ENCODE peak calls at places on chromosomes 12 and 14, in five cellular contexts. One of them, this sample, is unnamed.
A peak's percentile ranks its signal among the peaks of the same experiment; 100 is the strongest.

GRCh38 chr14:94884616-94885230 is 114.8 kb upstream of the GSC start:
- DNase-seq in A549: no peak
- DNase-seq in GM12878: no peak
- DNase-seq in K562: no peak
- DNase-seq in HepG2: no peak
- DNase-seq in this sample: no peak

GRCh38 chr12:93777249-93777648 is 100.1 kb downstream of the CRADD start:
- DNase-seq in A549: no peak
- DNase-seq in GM12878: no peak
- DNase-seq in K562: no peak
- DNase-seq in HepG2: no peak
- DNase-seq in this sample: peak; percentile 67

GRCh38 chr12:11650697-11651281 is 1.3 kb downstream of the ETV6 start:
- DNase-seq in A549: peak; percentile 7
- DNase-seq in GM12878: peak; percentile 40
- DNase-seq in K562: no peak
- DNase-seq in HepG2: peak; percentile 31
- DNase-seq in this sample: peak; percentile 37

GRCh38 chr12:128815779-128816642 is 7.7 kb downstream of the SLC15A4 start:
- DNase-seq in A549: no peak
- DNase-seq in GM12878: no peak
- DNase-seq in K562: no peak
- DNase-seq in HepG2: no peak
- DNase-seq in this sample: no peak

GRCh38 chr14:81400202-81400678 is at the start of gene STON2:
- DNase-seq in A549: peak; percentile 16
- DNase-seq in GM12878: no peak
- DNase-seq in K562: peak; percentile 36
- DNase-seq in HepG2: no peak
- DNase-seq in this sample: no peak

GRCh38 chr12:65631621-65632111 is 192.6 kb upstream of the HMGA2 start:
- DNase-seq in A549: peak; percentile 58
- DNase-seq in GM12878: no peak
- DNase-seq in K562: no peak
- DNase-seq in HepG2: peak; percentile 91
- DNase-seq in this sample: peak; percentile 100

GRCh38 chr12:124771462-124772361 is 92.0 kb downstream of the SCARB1 start:
- DNase-seq in A549: peak; percentile 85
- DNase-seq in GM12878: peak; percentile 51
- DNase-seq in K562: peak; percentile 87
- DNase-seq in HepG2: peak; percentile 52
- DNase-seq in this sample: peak; percentile 60

GRCh38 chr12:124130717-124131670 is 158.0 kb downstream of the ZNF664 start:
- DNase-seq in A549: peak; percentile 23
- DNase-seq in GM12878: peak; percentile 67
- DNase-seq in K562: no peak
- DNase-seq in HepG2: peak; percentile 89
- DNase-seq in this sample: no peak

GRCh38 chr14:51527073-51527472 is 124.6 kb upstream of the FRMD6 start:
- DNase-seq in A549: no peak
- DNase-seq in GM12878: no peak
- DNase-seq in K562: no peak
- DNase-seq in HepG2: no peak
- DNase-seq in this sample: peak; percentile 86

GRCh38 chr12:89991807-89992206 is 283.2 kb upstream of the ATP2B1 start:
- DNase-seq in A549: no peak
- DNase-seq in GM12878: no peak
- DNase-seq in K562: no peak
- DNase-seq in HepG2: no peak
- DNase-seq in this sample: no peak

GRCh38 chr12:111436266-111436665 is 30.5 kb downstream of the SH2B3 start:
- DNase-seq in A549: no peak
- DNase-seq in GM12878: no peak
- DNase-seq in K562: no peak
- DNase-seq in HepG2: no peak
- DNase-seq in this sample: no peak

GRCh38 chr12:11672833-11673232 is 23.4 kb downstream of the ETV6 start:
- DNase-seq in A549: no peak
- DNase-seq in GM12878: no peak
- DNase-seq in K562: no peak
- DNase-seq in HepG2: no peak
- DNase-seq in this sample: no peak

GRCh38 chr12:79388006-79388405 is 302.8 kb downstream of the PAWR start:
- DNase-seq in A549: no peak
- DNase-seq in GM12878: no peak
- DNase-seq in K562: no peak
- DNase-seq in HepG2: no peak
- DNase-seq in this sample: no peak

GRCh38 chr12:53744130-53744441 is 7.7 kb downstream of the CISTR start:
- DNase-seq in A549: no peak
- DNase-seq in GM12878: no peak
- DNase-seq in K562: no peak
- DNase-seq in HepG2: no peak
- DNase-seq in this sample: no peak

GRCh38 chr12:39383064-39383552 is 59.8 kb downstream of the KIF21A start:
- DNase-seq in A549: no peak
- DNase-seq in GM12878: no peak
- DNase-seq in K562: no peak
- DNase-seq in HepG2: no peak
- DNase-seq in this sample: no peak

GRCh38 chr14:71734076-71734475 is 198.2 kb upstream of the RGS6 start:
- DNase-seq in A549: no peak
- DNase-seq in GM12878: no peak
- DNase-seq in K562: no peak
- DNase-seq in HepG2: no peak
- DNase-seq in this sample: no peak

GRCh38 chr12:18320036-18320617 is 58.8 kb downstream of the PIK3C2G start:
- DNase-seq in A549: peak; percentile 25
- DNase-seq in GM12878: no peak
- DNase-seq in K562: peak; percentile 7
- DNase-seq in HepG2: peak; percentile 74
- DNase-seq in this sample: peak; percentile 69

GRCh38 chr12:104763163-104763805 is 194.8 kb downstream of the SLC41A2 start:
- DNase-seq in A549: no peak
- DNase-seq in GM12878: no peak
- DNase-seq in K562: no peak
- DNase-seq in HepG2: no peak
- DNase-seq in this sample: peak; percentile 38

GRCh38 chr12:126704609-126705008 is 1562.4 kb upstream of the TMEM132C start:
- DNase-seq in A549: no peak
- DNase-seq in GM12878: no peak
- DNase-seq in K562: no peak
- DNase-seq in HepG2: no peak
- DNase-seq in this sample: no peak

GRCh38 chr12:32043928-32044549 is 62.6 kb upstream of the BICD1 start:
- DNase-seq in A549: no peak
- DNase-seq in GM12878: no peak
- DNase-seq in K562: no peak
- DNase-seq in HepG2: no peak
- DNase-seq in this sample: no peak

GRCh38 chr12:48973531-48973930 is 2.0 kb upstream of the WNT10B start:
- DNase-seq in A549: no peak
- DNase-seq in GM12878: no peak
- DNase-seq in K562: peak; percentile 44
- DNase-seq in HepG2: peak; percentile 39
- DNase-seq in this sample: no peak

GRCh38 chr12:31736472-31736871 is 7.7 kb upstream of the AMN1 start:
- DNase-seq in A549: no peak
- DNase-seq in GM12878: no peak
- DNase-seq in K562: no peak
- DNase-seq in HepG2: no peak
- DNase-seq in this sample: peak; percentile 89

GRCh38 chr12:89319111-89319510 is 33.2 kb downstream of the DUSP6 start:
- DNase-seq in A549: no peak
- DNase-seq in GM12878: no peak
- DNase-seq in K562: no peak
- DNase-seq in HepG2: no peak
- DNase-seq in this sample: no peak

GRCh38 chr12:23949212-23950010 is at the start of gene SOX5:
- DNase-seq in A549: no peak
- DNase-seq in GM12878: no peak
- DNase-seq in K562: peak; percentile 19
- DNase-seq in HepG2: peak; percentile 75
- DNase-seq in this sample: peak; percentile 68
- TF ChIP-seq RFX5 in A549: no peak
- TF ChIP-seq RFX5 in GM12878: no peak
- TF ChIP-seq RFX5 in K562: no peak
- TF ChIP-seq RFX5 in HepG2: no peak
- TF ChIP-seq RFX5 in this sample: no peak

DNA sequence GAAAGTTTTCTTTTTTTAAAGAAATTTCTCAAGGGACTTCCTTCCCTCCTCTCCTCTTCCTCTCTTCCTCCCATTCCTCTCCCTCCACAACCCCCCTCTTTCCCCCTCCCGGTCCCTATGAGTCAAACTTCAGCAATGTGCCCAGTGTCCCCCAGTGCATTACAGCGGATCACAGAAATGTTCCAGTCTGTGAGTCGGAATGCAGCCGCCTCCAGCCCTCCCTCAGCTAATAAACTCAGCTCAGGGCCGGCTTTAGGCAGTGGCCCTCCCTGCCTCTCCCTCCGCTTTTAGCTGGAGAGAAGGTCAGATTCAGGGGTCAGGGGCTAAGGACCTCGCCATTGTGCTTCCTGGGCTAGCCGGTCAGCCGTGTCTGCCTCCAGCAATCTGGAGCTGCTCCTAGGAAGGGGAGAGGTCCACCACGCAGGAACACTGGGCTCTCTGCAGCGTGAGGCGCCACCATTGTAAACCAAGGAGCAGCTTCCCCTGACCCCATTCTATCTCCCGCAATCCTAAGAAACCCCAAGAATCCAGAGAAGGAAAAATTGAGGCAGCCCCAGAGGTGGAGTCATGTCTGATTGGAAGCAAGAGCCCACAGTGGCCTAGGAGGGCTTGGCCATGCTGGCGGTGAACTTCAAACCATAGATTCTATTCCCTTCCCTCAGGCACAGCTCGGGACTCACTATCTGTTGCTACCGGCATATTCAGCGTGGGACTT is 1.1 kb upstream of the HDAC7 start:
- DNase-seq in A549: peak; percentile 98
- DNase-seq in GM12878: no peak
- DNase-seq in K562: no peak
- DNase-seq in HepG2: peak; percentile 88
- DNase-seq in this sample: peak; percentile 95
- TF ChIP-seq RFX5 in A549: no peak
- TF ChIP-seq RFX5 in GM12878: no peak
- TF ChIP-seq RFX5 in K562: no peak
- TF ChIP-seq RFX5 in HepG2: no peak
- TF ChIP-seq RFX5 in this sample: no peak

DNA sequence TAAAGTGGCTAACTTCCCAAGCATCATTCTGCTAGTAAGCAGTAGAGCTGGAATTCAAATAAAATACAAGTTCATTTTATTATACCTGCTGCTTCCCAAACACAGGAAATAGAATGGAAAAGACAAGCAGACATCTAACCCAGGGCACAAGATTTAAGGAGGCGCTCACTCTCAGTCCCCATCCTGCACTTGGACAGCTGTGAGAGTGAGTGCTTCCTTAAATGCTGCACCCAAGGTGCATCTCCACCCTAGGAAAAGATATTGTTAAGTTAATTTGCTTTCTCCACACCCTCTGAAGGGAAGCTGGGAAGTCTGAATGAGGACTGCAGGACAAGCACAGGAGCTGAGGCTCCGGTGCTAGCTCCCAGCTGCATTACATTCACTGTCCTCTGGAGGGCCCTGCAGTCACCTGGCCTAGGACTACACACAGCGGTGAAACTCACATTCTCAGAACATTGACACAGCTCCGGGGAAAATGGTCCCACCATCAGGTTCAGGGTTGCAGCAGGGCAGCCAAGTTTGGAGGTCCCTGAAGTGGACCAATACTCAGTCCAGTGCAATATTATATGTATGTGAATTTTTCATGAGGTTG is 14.2 kb downstream of the HEBP1 start:
- DNase-seq in A549: peak; percentile 58
- DNase-seq in GM12878: no peak
- DNase-seq in K562: peak; percentile 35
- DNase-seq in HepG2: peak; percentile 11
- DNase-seq in this sample: peak; percentile 17
- TF ChIP-seq RFX5 in A549: no peak
- TF ChIP-seq RFX5 in GM12878: no peak
- TF ChIP-seq RFX5 in K562: no peak
- TF ChIP-seq RFX5 in HepG2: no peak
- TF ChIP-seq RFX5 in this sample: no peak

DNA sequence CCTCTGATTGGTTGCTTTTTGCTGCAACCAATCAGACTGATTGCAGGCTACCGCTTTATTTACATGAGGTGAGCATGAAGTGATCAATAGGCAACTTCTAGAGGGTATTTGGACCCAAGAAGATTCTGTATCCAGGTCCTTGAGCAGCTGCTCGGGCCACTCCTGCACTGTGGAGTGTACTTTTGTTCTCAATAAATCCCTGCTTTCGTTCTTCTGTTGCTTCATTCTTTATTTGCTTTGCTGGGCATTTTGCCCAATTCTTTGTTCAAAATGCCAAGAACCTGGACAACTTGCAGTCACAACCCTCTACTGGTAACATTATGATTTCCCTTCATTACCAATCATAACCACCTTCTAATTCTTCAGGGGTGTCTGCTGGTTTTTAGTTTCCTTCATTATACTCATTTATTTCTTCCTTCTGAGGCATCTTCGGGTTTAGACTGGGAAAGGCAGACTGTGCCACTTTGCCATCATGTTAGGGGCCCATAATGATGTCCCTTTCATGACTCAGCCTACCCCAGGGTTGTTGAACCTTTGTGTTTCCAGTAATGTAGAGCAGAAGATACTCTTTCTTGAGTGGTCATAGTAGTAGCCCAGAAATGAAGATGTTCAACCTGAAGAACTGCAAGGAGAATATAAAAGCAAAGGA is 43.4 kb upstream of the LIMA1 start:
- DNase-seq in A549: no peak
- DNase-seq in GM12878: no peak
- DNase-seq in K562: no peak
- DNase-seq in HepG2: peak; percentile 65
- DNase-seq in this sample: peak; percentile 72
- TF ChIP-seq RFX5 in A549: no peak
- TF ChIP-seq RFX5 in GM12878: no peak
- TF ChIP-seq RFX5 in K562: no peak
- TF ChIP-seq RFX5 in HepG2: no peak
- TF ChIP-seq RFX5 in this sample: no peak

GRCh38 chr14:60195179-60195810 is 30.1 kb upstream of the DHRS7 start:
- DNase-seq in A549: no peak
- DNase-seq in GM12878: no peak
- DNase-seq in K562: no peak
- DNase-seq in HepG2: no peak
- DNase-seq in this sample: no peak
- TF ChIP-seq RFX5 in A549: no peak
- TF ChIP-seq RFX5 in GM12878: no peak
- TF ChIP-seq RFX5 in K562: no peak
- TF ChIP-seq RFX5 in HepG2: no peak
- TF ChIP-seq RFX5 in this sample: no peak

GRCh38 chr14:49446801-49447200 is 139.4 kb downstream of the RPS29 start:
- DNase-seq in A549: no peak
- DNase-seq in GM12878: no peak
- DNase-seq in K562: no peak
- DNase-seq in HepG2: no peak
- DNase-seq in this sample: no peak
- TF ChIP-seq RFX5 in A549: no peak
- TF ChIP-seq RFX5 in GM12878: no peak
- TF ChIP-seq RFX5 in K562: no peak
- TF ChIP-seq RFX5 in HepG2: no peak
- TF ChIP-seq RFX5 in this sample: no peak